ENCODE peak calls at places on chromosome 12, in six cellular contexts. Q is K562, D is HepG2, H is GM12892, V is GM12878, S is H1. J is an unnamed sample.

GRCh38 chr12:108508243-108508642 is 6.8 kb upstream of the FICD start:
- DNase-seq in S (no peak), Q (no peak), D (no peak), V (no peak), H (no peak), J (no peak)

GRCh38 chr12:94147991-94148840 is at the start of gene PLXNC1:
- DNase-seq in S (no peak), V (no peak), H (peak; percentile 76), Q (no peak), D (no peak), J (peak; percentile 76)

GRCh38 chr12:359091-359490 is 30.0 kb downstream of the KDM5A start:
- DNase-seq in D (no peak), V (no peak), S (no peak), H (no peak), Q (no peak), J (no peak)

GRCh38 chr12:45174595-45174994 is 41.3 kb upstream of the ANO6 start:
- DNase-seq in V (no peak), S (no peak), Q (no peak), D (no peak), H (no peak), J (no peak)

GRCh38 chr12:46154221-46154975 is 114.4 kb downstream of the SLC38A1 start:
- DNase-seq in S (no peak), Q (no peak), H (no peak), D (no peak), V (no peak), J (no peak)

GRCh38 chr12:93459992-93460391 is 7.3 kb upstream of the MRPL42 start:
- DNase-seq in D (no peak), H (no peak), V (no peak), S (no peak), Q (no peak), J (no peak)

GRCh38 chr12:21111733-21112132 is 19.3 kb upstream of the SLCO1B1 start:
- DNase-seq in D (no peak), V (no peak), S (no peak), Q (no peak), H (no peak), J (no peak)

GRCh38 chr12:72236071-72236705 is 36.0 kb upstream of the TRHDE start:
- DNase-seq in Q (no peak), S (no peak), V (no peak), D (no peak), H (no peak), J (no peak)

GRCh38 chr12:96274331-96274730 is 80.2 kb downstream of the ELK3 start:
- DNase-seq in Q (no peak), H (no peak), S (no peak), D (no peak), V (no peak), J (no peak)

GRCh38 chr12:75389706-75390105 is 1.2 kb upstream of the GLIPR1L2 start:
- DNase-seq in V (no peak), Q (no peak), S (no peak), H (no peak), D (no peak), J (no peak)

GRCh38 chr12:76547526-76547925 is 12.0 kb downstream of the OSBPL8 start:
- DNase-seq in Q (no peak), H (no peak), S (no peak), V (no peak), D (no peak), J (no peak)

GRCh38 chr12:11958216-11959091 is 112.3 kb upstream of the BCL2L14 start:
- DNase-seq in V (no peak), D (peak; percentile 8), S (no peak), Q (no peak), H (no peak), J (no peak)

GRCh38 chr12:47084172-47084571 is 4.4 kb upstream of the AMIGO2 start:
- DNase-seq in H (no peak), D (no peak), S (no peak), Q (no peak), V (no peak), J (no peak)

GRCh38 chr12:57740656-57741412 is 2.3 kb upstream of the AGAP2 start:
- DNase-seq in D (no peak), V (peak; percentile 53), S (no peak), H (peak; percentile 69), Q (no peak), J (peak; percentile 75)

GRCh38 chr12:25816637-25817036 is 141.8 kb upstream of the RASSF8 start:
- DNase-seq in S (no peak), V (no peak), D (no peak), H (no peak), Q (no peak), J (no peak)

GRCh38 chr12:111488271-111488670 is 82.5 kb downstream of the SH2B3 start:
- DNase-seq in S (no peak), H (no peak), Q (no peak), D (no peak), V (no peak), J (no peak)

GRCh38 chr12:108772247-108772646 is 40.9 kb upstream of the CORO1C start:
- DNase-seq in H (peak; percentile 41), S (no peak), V (peak; percentile 25), Q (peak; percentile 49), D (no peak), J (peak; percentile 64)

GRCh38 chr12:82359115-82359478 is 768 bp downstream of the METTL25 start:
- DNase-seq in Q (no peak), H (no peak), V (no peak), S (no peak), D (no peak), J (no peak)

GRCh38 chr12:70535896-70536374 is 101.3 kb downstream of the PTPRB start:
- DNase-seq in V (no peak), Q (no peak), D (peak; percentile 31), H (no peak), S (no peak), J (no peak)

GRCh38 chr12:96136129-96136528 is 58.0 kb upstream of the ELK3 start:
- DNase-seq in V (no peak), H (no peak), Q (no peak), S (no peak), D (no peak), J (no peak)

GRCh38 chr12:56522486-56523193 is 1.0 kb downstream of the RBMS2 start:
- DNase-seq in D (no peak), H (no peak), V (no peak), Q (no peak), S (no peak), J (no peak)

GRCh38 chr12:25276199-25276937 is 25.6 kb upstream of the KRAS start:
- DNase-seq in V (no peak), S (no peak), D (peak; percentile 63), H (no peak), Q (peak; percentile 55), J (no peak)

GRCh38 chr12:106078358-106079025 is 60.3 kb downstream of the NUAK1 start:
- DNase-seq in Q (no peak), S (no peak), D (no peak), V (no peak), H (no peak), J (no peak)

GRCh38 chr12:132632521-132633228 is 14.1 kb downstream of the P2RX2 start:
- DNase-seq in D (no peak), V (no peak), S (no peak), Q (no peak), H (no peak), J (no peak)

GRCh38 chr12:30533518-30533917 is 162.2 kb downstream of the IPO8 start:
- DNase-seq in V (no peak), Q (no peak), D (no peak), H (no peak), S (no peak), J (no peak)

GRCh38 chr12:57127101-57127709 is 1.1 kb upstream of the LRP1 start:
- DNase-seq in H (no peak), Q (peak; percentile 66), D (peak; percentile 84), V (no peak), S (no peak), J (no peak)

DNA sequence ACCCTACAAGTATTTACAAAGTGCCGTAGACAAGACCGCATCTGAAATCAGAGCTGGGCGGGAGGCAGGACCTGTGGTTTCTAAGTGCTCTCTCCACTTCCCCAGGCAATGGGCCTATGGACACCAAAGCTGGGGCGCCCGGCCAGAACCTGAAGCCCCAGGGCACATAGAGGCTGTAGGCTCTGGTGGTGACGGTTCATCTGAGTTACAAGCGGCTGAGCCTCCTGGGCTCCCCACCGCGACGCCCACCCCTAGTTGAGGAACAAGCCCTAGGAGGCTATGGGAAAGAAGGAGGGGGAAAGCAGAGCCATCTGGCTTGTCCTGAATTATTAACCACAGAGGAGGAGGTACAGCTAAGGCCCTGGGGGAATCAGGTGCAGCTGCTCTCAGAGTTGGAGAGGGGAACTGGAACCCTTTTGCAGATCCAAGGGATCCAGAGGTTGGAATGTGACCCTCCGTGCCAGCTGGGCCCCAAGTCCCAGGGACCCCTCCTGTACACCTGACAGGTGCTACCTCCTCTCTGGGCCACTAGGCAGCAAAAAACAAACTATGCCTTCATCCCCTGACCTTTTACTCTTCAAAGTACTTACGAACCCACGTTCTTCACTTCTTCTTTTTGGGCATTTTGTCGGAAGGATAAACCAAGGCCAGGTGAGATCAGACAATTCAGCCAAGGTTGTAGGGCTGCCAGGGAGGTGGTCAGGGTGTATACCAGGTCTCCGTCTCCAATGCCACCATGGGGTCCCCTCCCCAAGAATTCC is 77.2 kb downstream of the ARL6IP4 start:
- DNase-seq in H (no peak), S (no peak), D (no peak), Q (no peak), V (no peak), J (no peak)
- TF ChIP-seq TAF1 in H (no peak), S (no peak), D (no peak), Q (no peak), V (no peak), J (no peak)

GRCh38 chr12:121626087-121626852 is at the start of gene ORAI1:
- DNase-seq in Q (peak; percentile 97), V (peak; percentile 63), S (peak; percentile 73), D (peak; percentile 81), H (peak; percentile 88), J (peak; percentile 86)
- TF ChIP-seq POLR2A in Q (peak; percentile 56), V (peak; percentile 85), S (peak; percentile 69), D (peak; percentile 77), H (peak; percentile 94), J (peak; percentile 59)

DNA sequence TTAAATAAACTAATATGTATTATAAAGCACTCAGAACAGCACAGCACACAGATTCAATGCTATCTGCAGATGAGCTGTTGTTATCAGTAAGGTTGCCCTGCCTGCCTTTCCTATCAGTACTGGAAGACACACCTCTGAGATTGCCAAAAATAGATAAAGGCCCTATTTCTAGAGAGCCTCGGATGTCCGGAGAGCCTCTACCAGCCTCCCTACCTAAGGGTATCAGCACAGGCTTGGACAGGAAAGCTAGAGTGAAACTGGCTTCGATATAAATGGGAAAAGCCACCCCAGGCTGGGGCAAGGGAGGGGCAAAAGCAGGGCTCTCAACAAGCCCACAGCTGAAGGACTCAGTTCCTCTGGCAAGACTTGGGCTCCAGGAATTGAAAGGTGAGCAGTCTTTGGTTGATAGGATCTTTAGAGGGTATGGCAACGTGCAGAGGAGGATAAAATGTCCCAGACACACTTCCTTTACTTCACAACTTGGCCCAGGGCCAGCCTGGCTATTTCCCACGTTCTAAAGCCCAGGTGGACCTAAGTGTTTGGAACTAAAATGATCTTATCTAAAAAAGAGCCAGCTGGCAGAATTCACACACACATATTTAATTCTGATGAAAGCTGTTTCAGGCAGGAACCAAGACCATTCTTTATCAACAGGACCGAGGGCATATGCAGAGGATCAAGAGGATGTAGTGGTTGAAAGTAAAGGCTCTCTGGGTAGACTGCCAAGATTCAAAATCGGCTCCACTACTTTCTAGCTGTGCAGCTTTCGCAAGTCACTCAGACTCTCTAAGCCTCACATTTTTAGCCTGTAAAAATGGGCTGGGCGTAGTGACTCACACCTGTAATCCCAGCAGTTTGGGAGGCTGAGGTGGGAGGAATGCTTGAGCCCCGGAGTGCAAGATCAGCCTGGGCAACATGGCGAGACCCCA is 37.8 kb upstream of the ITPR2 start:
- DNase-seq in S (no peak), Q (no peak), H (no peak), V (peak; percentile 35), D (no peak), J (no peak)
- TF ChIP-seq TAF1 in S (no peak), Q (no peak), H (no peak), V (no peak), D (no peak), J (no peak)

GRCh38 chr12:15717940-15718567 is 71.1 kb downstream of the EPS8 start:
- DNase-seq in S (no peak), Q (no peak), V (no peak), H (no peak), D (no peak), J (no peak)
- TF ChIP-seq POLR2A in S (no peak), Q (no peak), V (no peak), H (no peak), D (no peak), J (no peak)